ENCODE peak calls at places on chromosomes 5 and 9, in six cellular contexts. U is stomach, F is right atrium auricular region, A is body of pancreas, V is kidney, H is lower lobe of right lung. S is an unnamed sample.
A peak's percentile ranks its signal among the peaks of the same experiment; 100 is the strongest.

GRCh38 chr9:100511205-100511604 is 38.3 kb downstream of the TMEFF1 start:
- DNase-seq in U (no peak), F (no peak), A (no peak), V (no peak), H (no peak), S (no peak)

GRCh38 chr5:127072861-127073846 is at the start of gene C5orf63:
- DNase-seq in U (peak; percentile 62), F (no peak), A (peak; percentile 64), V (peak; percentile 88), H (peak; percentile 78), S (peak; percentile 60)

GRCh38 chr5:154273028-154273617 is 82.6 kb downstream of the GALNT10 start:
- DNase-seq in U (no peak), F (no peak), A (peak; percentile 48), V (no peak), H (no peak), S (no peak)

GRCh38 chr5:148949871-148950863 is 112.7 kb downstream of the SH3TC2 start:
- DNase-seq in U (no peak), F (no peak), A (no peak), V (no peak), H (peak; percentile 78), S (no peak)

GRCh38 chr5:98101131-98101530 is 672.3 kb upstream of the RGMB start:
- DNase-seq in U (no peak), F (no peak), A (no peak), V (no peak), H (no peak), S (no peak)

GRCh38 chr5:141948812-141949211 is 9.2 kb downstream of the PCDH12 start:
- DNase-seq in U (no peak), F (no peak), A (no peak), V (no peak), H (no peak), S (no peak)

GRCh38 chr5:81391-82021 is 10.5 kb upstream of the PLEKHG4B start:
- DNase-seq in U (no peak), F (peak; percentile 42), A (no peak), V (peak; percentile 35), H (no peak), S (no peak)

GRCh38 chr5:92916036-92916435 is 665.0 kb downstream of the NR2F1-AS1 start:
- DNase-seq in U (no peak), F (no peak), A (no peak), V (no peak), H (no peak), S (peak; percentile 85)

GRCh38 chr9:121744002-121744686 is 92.7 kb downstream of the DAB2IP start:
- DNase-seq in U (peak; percentile 73), F (peak; percentile 83), A (peak; percentile 78), V (no peak), H (no peak), S (peak; percentile 61)

GRCh38 chr9:119853126-119853525 is 483.9 kb upstream of the BRINP1 start:
- DNase-seq in U (no peak), F (no peak), A (no peak), V (no peak), H (no peak), S (no peak)

GRCh38 chr5:142869883-142870282 is 99.7 kb downstream of the ARHGAP26 start:
- DNase-seq in U (peak; percentile 51), F (no peak), A (peak; percentile 52), V (no peak), H (no peak), S (no peak)

GRCh38 chr5:144697847-144698262 is 527.2 kb downstream of the KCTD16 start:
- DNase-seq in U (no peak), F (no peak), A (no peak), V (no peak), H (no peak), S (peak; percentile 14)

GRCh38 chr5:80854583-80854982 is 105.6 kb upstream of the RASGRF2 start:
- DNase-seq in U (no peak), F (no peak), A (no peak), V (no peak), H (no peak), S (no peak)

GRCh38 chr9:36717276-36717675 is 144.6 kb downstream of the MELK start:
- DNase-seq in U (no peak), F (no peak), A (no peak), V (no peak), H (no peak), S (no peak)

GRCh38 chr5:57828221-57828620 is 345.6 kb upstream of the ACTBL2 start:
- DNase-seq in U (no peak), F (no peak), A (no peak), V (no peak), H (no peak), S (no peak)

GRCh38 chr5:178555771-178556211 is 34.4 kb downstream of the COL23A1 start:
- DNase-seq in U (no peak), F (no peak), A (no peak), V (peak; percentile 54), H (no peak), S (no peak)

GRCh38 chr5:157819502-157820125 is 39.3 kb downstream of the CLINT1 start:
- DNase-seq in U (no peak), F (no peak), A (no peak), V (no peak), H (no peak), S (peak; percentile 23)
- H3K27ac ChIP-seq in U (peak overlapping the region; percentile 55), F (no peak overlapping the region), A (no peak overlapping the region), V (no peak overlapping the region), H (peak overlapping the region; percentile 26), S (peak overlapping the region; percentile 78)

DNA sequence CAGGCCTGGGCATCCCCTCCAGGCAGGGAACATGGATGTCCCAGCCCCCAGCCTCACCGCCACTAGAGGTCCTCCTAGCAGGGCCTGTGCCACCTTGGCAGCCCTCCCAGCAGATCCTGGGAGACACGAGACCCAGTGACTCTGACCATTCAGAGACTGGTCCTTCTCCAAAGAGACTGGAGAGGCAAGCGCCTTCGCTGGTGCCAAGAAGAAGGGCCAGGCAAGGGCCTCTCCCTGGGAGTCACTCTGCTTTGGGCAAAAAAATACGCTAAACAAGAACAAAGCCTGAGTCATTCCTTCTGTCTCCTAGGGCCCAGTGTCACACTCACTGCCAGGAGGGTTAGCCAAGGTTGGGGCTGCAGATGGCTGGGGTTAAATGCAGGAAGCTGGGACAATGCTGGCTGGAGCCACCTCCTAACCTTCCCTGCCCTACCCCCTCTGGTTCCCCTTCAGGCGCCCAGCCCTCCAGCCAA is 35.3 kb upstream of the SMIM23 start:
- DNase-seq in U (no peak), F (peak; percentile 85), A (no peak), V (no peak), H (no peak), S (peak; percentile 8)
- TF ChIP-seq CTCF in U (no peak), F (no peak), A (no peak), V (no peak), H (no peak), S (no peak)

GRCh38 chr9:127567119-127567897 is 44.8 kb upstream of the STXBP1 start:
- DNase-seq in U (peak; percentile 76), F (peak; percentile 78), A (peak; percentile 83), V (peak; percentile 92), H (peak; percentile 85), S (no peak)
- H3K4me1 ChIP-seq in U (peaks cover 58% of the 10 kb centered on the region), F (peaks cover 62% of the 10 kb centered on the region), A (peaks cover 71% of the 10 kb centered on the region), V (peaks cover 21% of the 10 kb centered on the region), H (peaks cover 63% of the 10 kb centered on the region), S (peaks cover 28% of the 10 kb centered on the region)

DNA sequence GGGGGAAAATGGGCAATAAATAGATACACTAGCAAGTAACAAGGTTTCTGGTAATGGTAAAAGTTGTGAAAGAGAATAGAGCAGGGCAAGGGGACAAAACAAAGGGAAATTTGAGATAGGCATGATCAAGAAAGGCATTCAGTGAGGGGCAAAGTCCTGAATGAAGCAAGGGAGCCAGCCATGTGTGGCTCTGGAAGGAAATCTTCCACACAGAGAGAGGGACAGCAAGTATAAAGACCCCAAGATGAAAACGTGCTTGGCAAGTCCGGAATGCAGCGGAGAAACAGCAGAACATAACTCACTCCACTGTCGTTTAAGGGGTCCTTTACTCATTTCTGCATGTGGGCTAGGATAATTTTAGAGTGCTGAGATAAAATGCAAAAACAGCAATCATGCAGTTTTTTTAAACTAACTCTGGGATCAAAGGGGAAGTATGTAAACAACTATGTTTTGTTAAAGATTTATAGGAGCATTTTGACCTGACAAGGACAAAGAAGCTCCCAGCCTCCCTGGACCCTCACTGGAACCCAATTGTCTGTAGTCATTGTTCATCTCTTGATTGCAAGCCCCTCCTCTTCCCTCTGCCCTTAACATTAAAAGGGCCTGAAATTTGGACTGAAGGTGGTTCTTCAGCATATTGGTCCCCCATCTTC is 22.9 kb upstream of the AOPEP start:
- DNase-seq in U (no peak), F (no peak), A (no peak), V (no peak), H (no peak), S (no peak)
- H3K27ac ChIP-seq in U (no peak overlapping the region), F (no peak overlapping the region), A (peak overlapping the region; percentile 4), V (peak overlapping the region; percentile 51), H (no peak overlapping the region), S (no peak overlapping the region)

DNA sequence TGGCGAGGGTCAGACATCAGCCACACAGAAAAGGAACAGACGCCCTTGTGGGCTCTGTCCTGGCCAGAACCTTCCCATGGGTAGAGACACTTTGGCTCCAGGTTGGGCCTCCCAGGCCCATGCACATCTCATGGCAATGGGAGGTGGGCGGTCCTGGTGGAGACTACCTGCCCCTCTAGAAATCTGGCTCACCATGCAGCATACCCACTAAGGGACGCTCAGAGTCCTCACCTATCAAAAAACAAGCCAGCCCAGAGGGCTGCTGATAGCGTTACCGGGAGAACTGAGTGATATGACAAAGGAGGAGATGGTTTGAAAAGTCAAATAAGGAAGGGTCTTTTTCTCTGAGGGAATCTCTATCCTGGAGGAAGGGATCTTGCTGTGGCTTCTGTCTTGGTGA is 62.1 kb downstream of the C5orf15 start:
- DNase-seq in U (no peak), F (no peak), A (no peak), V (no peak), H (no peak), S (no peak)
- TF ChIP-seq CTCF in U (no peak), F (no peak), A (no peak), V (no peak), H (no peak), S (no peak)

GRCh38 chr9:96388144-96388543 is 4.6 kb upstream of the SLC35D2 start:
- DNase-seq in U (no peak), F (no peak), A (no peak), V (no peak), H (no peak), S (no peak)
- H3K4me1 ChIP-seq in U (peaks cover 20% of the 10 kb centered on the region), F (peaks cover 8% of the 10 kb centered on the region), A (peaks cover 44% of the 10 kb centered on the region), V (no peaks in the 10 kb centered on the region), H (peaks cover 8% of the 10 kb centered on the region), S (no peaks in the 10 kb centered on the region)